ENCODE peak calls at places on chromosomes 12 and 14, in five cellular contexts. X, W, G, O and L are unnamed samples.

GRCh38 chr14:65847065-65847847 is 434.7 kb downstream of the FUT8 start:
- DNase-seq in X (no peak), W (no peak), G (no peak), O (no peak), L (no peak)

GRCh38 chr14:96790715-96791114 is 6.5 kb upstream of the VRK1 start:
- DNase-seq in X (no peak), W (no peak), G (no peak), O (no peak), L (no peak)

GRCh38 chr14:67536087-67536486 is 3.0 kb downstream of the PLEKHH1 start:
- DNase-seq in X (no peak), W (no peak), G (no peak), O (no peak), L (no peak)

GRCh38 chr14:66485910-66486421 is at the start of gene CCDC196:
- DNase-seq in X (no peak), W (no peak), G (no peak), O (no peak), L (no peak)

GRCh38 chr12:123805119-123805518 is 43.0 kb downstream of the DNAH10 start:
- DNase-seq in X (no peak), W (no peak), G (peak), O (no peak), L (no peak)

GRCh38 chr12:109914461-109914860 is 14.4 kb downstream of the TCHP start:
- DNase-seq in X (no peak), W (no peak), G (no peak), O (no peak), L (no peak)

GRCh38 chr12:51000245-51000644 is 25.9 kb downstream of the SLC11A2 start:
- DNase-seq in X (no peak), W (no peak), G (no peak), O (no peak), L (peak)

GRCh38 chr14:70317969-70318634 is 41.4 kb downstream of the COX16 start:
- DNase-seq in X (peak), W (peak), G (peak), O (peak), L (peak)

DNA sequence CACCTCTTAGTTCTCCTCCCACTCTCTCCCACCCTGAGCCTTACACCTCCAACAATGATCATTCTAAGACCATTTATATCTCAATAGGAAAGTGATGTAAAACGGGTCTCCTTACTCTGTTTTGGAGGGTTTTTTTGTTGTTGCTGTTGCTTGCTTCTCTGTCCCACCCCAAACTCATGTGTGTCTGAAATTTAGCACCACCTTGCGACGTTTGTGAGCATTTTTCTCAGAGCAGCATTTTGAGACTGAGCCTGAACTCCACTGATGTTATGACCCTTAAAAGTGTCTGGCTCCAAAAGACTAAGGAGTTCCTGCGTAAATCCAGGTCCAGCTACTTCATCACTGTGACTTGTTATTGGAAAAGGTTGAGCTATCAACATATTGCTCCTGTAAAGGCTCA is 155.0 kb downstream of the DAD1 start:
- DNase-seq in X (no peak), W (no peak), G (peak), O (peak), L (no peak)
- H3K4me3 ChIP-seq in X (no peak), W (no peak), G (no peak), O (no peak), L (no peak)

GRCh38 chr12:47752552-47752951 is 6.1 kb downstream of the RAPGEF3 start:
- DNase-seq in X (no peak), W (no peak), G (no peak), O (no peak), L (no peak)

GRCh38 chr12:47755655-47756562 is 2.8 kb downstream of the RAPGEF3 start:
- DNase-seq in X (no peak), W (no peak), G (no peak), O (no peak), L (no peak)

GRCh38 chr12:47753021-47754001 is 5.4 kb downstream of the RAPGEF3 start:
- DNase-seq in X (peak), W (no peak), G (peak), O (peak), L (no peak)

GRCh38 chr12:47754881-47755280 is 3.8 kb downstream of the RAPGEF3 start:
- DNase-seq in X (no peak), W (no peak), G (no peak), O (no peak), L (no peak)

GRCh38 chr12:47754126-47754525 is 4.6 kb downstream of the RAPGEF3 start:
- DNase-seq in X (no peak), W (no peak), G (no peak), O (no peak), L (no peak)
- H3K4me3 ChIP-seq in X (peak), W (no peak), G (peak), O (no peak), L (no peak)

GRCh38 chr12:111406474-111407370 is 999 bp downstream of the SH2B3 start:
- DNase-seq in X (peak), W (no peak), G (peak), O (no peak), L (no peak)

GRCh38 chr12:111408686-111409402 is 3.1 kb downstream of the SH2B3 start:
- DNase-seq in X (no peak), W (no peak), G (no peak), O (no peak), L (no peak)

GRCh38 chr12:111409403-111410228 is 3.9 kb downstream of the SH2B3 start:
- DNase-seq in X (peak), W (peak), G (peak), O (peak), L (no peak)

GRCh38 chr12:111407371-111408115 is 1.8 kb downstream of the SH2B3 start:
- DNase-seq in X (no peak), W (no peak), G (no peak), O (no peak), L (no peak)

GRCh38 chr12:111408116-111408440 is 2.4 kb downstream of the SH2B3 start:
- DNase-seq in X (no peak), W (no peak), G (no peak), O (no peak), L (no peak)
- H3K4me3 ChIP-seq in X (peak), W (peak), G (peak), O (no peak), L (peak)

DNA sequence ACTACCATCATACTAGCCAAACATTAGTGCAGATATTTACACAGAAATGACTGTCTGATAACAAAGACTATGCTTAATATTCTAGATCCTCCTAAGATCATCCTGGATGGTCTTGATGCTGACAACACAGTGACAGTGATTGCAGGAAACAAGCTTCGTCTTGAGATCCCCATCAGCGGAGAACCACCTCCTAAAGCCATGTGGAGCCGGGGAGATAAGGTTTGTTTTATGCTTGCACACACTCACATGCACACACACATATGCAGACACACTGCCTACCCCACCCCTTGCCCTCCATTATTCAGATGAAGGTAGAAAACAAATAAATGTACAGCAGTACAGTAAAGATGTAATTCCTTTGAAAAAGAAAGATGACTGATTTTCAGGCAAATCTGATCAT is 44.4 kb upstream of the CHPT1 start:
- DNase-seq in X (no peak), W (no peak), G (no peak), O (no peak), L (no peak)
- H3K4me3 ChIP-seq in X (no peak), W (no peak), G (no peak), O (no peak), L (no peak)

DNA sequence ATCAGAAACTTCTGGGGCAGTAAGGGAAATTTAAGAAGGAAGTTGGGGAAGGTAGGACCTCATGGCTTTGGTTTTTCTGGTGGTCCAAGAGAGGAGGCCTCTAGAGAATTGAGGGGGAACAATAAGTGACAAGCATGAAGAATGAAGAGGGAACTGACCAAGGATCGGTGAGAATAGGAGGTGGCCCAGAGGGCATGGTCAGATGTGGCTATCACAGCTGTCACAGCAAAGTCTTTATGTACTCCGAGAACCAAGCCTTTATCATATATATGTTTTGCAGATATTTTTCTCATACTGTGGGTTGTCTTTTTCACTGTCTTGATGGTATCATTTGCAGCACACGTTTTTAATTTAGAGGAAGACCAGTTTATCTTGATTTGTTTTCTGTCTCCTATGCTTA is 64.3 kb downstream of the PPP2R5C start:
- DNase-seq in X (no peak), W (no peak), G (no peak), O (no peak), L (no peak)
- H3K4me3 ChIP-seq in X (no peak), W (no peak), G (peak), O (no peak), L (no peak)